ENCODE peak calls at places on chromosomes 13 and 19, in nine cellular contexts. F is IMR-90, P is breast epithelium, Z is right cardiac atrium, K is endodermal cell, C is left ventricle myocardium inferior, A is heart right ventricle, I is right lobe of liver, T is PC-9. S is an unnamed sample. For H3K4me1, the result is how much of the 10 kb centered on the place peaks cover.

GRCh38 chr13:101875717-101876393 is 423.4 kb downstream of the ITGBL1 start:
- DNase-seq in F (peak), P (no peak), Z (no peak), K (no peak), C (no peak), A (no peak), I (peak), T (peak), S (no peak)

GRCh38 chr13:30148171-30148754 is 159.1 kb downstream of the KATNAL1 start:
- DNase-seq in F (no peak), P (no peak), Z (peak), K (no peak), C (no peak), A (no peak), I (no peak), T (no peak), S (peak)

GRCh38 chr19:56271096-56271495 is 1.5 kb upstream of the EDDM13 start:
- DNase-seq in F (no peak), P (no peak), Z (no peak), K (no peak), C (no peak), A (no peak), I (no peak), T (no peak), S (no peak)

GRCh38 chr13:40447857-40448256 is 218.6 kb downstream of the FOXO1 start:
- DNase-seq in F (no peak), P (no peak), Z (no peak), K (no peak), C (no peak), A (no peak), I (no peak), T (no peak), S (no peak)

GRCh38 chr19:49142866-49143335 is 12.3 kb downstream of the HRC start:
- DNase-seq in F (peak), P (peak), Z (peak), K (peak), C (peak), A (peak), I (peak), T (peak), S (no peak)

GRCh38 chr13:29379281-29379680 is 216.2 kb downstream of the SLC7A1 start:
- DNase-seq in F (no peak), P (no peak), Z (no peak), K (peak), C (no peak), A (no peak), I (no peak), T (no peak), S (no peak)

GRCh38 chr13:44815507-44816074 is 173.7 kb downstream of the NUFIP1 start:
- DNase-seq in F (peak), P (peak), Z (no peak), K (peak), C (no peak), A (no peak), I (no peak), T (peak), S (no peak)

GRCh38 chr13:45331123-45331619 is 9.8 kb downstream of the TPT1 start:
- DNase-seq in F (no peak), P (no peak), Z (no peak), K (no peak), C (no peak), A (no peak), I (no peak), T (no peak), S (no peak)

GRCh38 chr19:2039959-2040646 is 10.9 kb downstream of the MKNK2 start:
- DNase-seq in F (no peak), P (no peak), Z (no peak), K (no peak), C (no peak), A (no peak), I (no peak), T (no peak), S (no peak)

GRCh38 chr19:9741476-9742171 is 26.9 kb downstream of the ZNF846 start:
- DNase-seq in F (peak), P (no peak), Z (no peak), K (no peak), C (no peak), A (no peak), I (no peak), T (no peak), S (no peak)

GRCh38 chr13:33191425-33192221 is 93.9 kb downstream of the STARD13 start:
- DNase-seq in F (peak), P (no peak), Z (no peak), K (no peak), C (no peak), A (no peak), I (no peak), T (no peak), S (no peak)

GRCh38 chr19:3780786-3781304 is 5.3 kb downstream of the MATK start:
- DNase-seq in F (no peak), P (no peak), Z (no peak), K (no peak), C (no peak), A (no peak), I (no peak), T (no peak), S (no peak)

GRCh38 chr19:4970558-4971423 is 1.9 kb downstream of the KDM4B start:
- DNase-seq in F (no peak), P (no peak), Z (peak), K (peak), C (peak), A (peak), I (no peak), T (no peak), S (no peak)

GRCh38 chr13:113216165-113217056 is 7.0 kb downstream of the CUL4A start:
- DNase-seq in F (peak), P (peak), Z (peak), K (peak), C (peak), A (no peak), I (no peak), T (peak), S (no peak)

GRCh38 chr19:2273356-2274184 is 8.4 kb downstream of the PEAK3 start:
- DNase-seq in F (peak), P (no peak), Z (peak), K (peak), C (peak), A (peak), I (peak), T (peak), S (peak)

GRCh38 chr19:38388310-38389100 is at the start of gene SPRED3:
- DNase-seq in F (peak), P (peak), Z (peak), K (no peak), C (no peak), A (peak), I (no peak), T (no peak), S (no peak)

GRCh38 chr19:22532388-22533310 is 101.5 kb upstream of the ZNF492 start:
- DNase-seq in F (no peak), P (peak), Z (peak), K (no peak), C (peak), A (peak), I (no peak), T (no peak), S (no peak)

GRCh38 chr19:18697680-18698079 is 14.2 kb downstream of the CRTC1 start:
- DNase-seq in F (no peak), P (no peak), Z (peak), K (no peak), C (peak), A (no peak), I (peak), T (no peak), S (no peak)
- H3K4me1 ChIP-seq in F (under half), P (under half), Z (under half), K (under half), C (under half), A (under half), I (under half), T (under half), S (under half)

DNA sequence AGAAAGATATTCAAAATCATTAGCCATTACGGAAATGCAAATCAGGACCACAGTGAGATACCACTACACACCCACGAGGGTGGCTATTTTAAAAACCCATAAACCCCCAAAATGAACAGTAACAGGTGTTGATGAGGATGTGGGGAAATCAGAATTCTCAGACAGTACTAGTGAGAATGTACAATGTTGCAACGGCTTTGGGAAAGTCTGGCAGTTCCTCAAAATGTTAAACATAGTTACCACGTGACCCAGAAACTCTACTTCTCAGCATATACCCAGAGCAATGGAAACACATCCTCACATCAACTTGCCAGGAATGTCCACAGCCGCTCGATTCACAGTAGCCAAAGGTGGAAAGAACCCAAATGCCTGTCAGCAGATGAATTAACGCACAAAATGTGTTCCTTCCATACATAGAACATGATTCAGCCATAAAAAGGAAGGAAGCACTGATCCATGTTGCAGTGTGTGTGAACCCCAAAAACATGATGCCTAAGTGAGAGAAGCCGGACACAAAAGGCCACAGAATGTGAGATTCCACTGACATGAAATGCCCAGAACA is 7.0 kb downstream of the PLVAP start:
- DNase-seq in F (peak), P (no peak), Z (peak), K (no peak), C (no peak), A (no peak), I (no peak), T (no peak), S (no peak)
- H3K27ac ChIP-seq in F (no peak), P (no peak), Z (no peak), K (no peak), C (no peak), A (no peak), I (no peak), T (no peak), S (no peak)

GRCh38 chr13:51422484-51422883 is 30.4 kb downstream of the INTS6 start:
- DNase-seq in F (no peak), P (no peak), Z (no peak), K (no peak), C (no peak), A (no peak), I (no peak), T (no peak), S (no peak)
- H3K4me1 ChIP-seq in F (under half), P (under half), Z (under half), K (under half), C (half or more), A (half or more), I (under half), T (under half), S (under half)

GRCh38 chr19:53192771-53193533 is at the start of gene ZNF665:
- DNase-seq in F (peak), P (peak), Z (peak), K (peak), C (peak), A (peak), I (peak), T (peak), S (peak)
- H3K27ac ChIP-seq in F (peak), P (peak), Z (peak), K (no peak), C (peak), A (peak), I (no peak), T (peak), S (peak)

GRCh38 chr19:18591735-18592385 is 3.3 kb downstream of the REX1BD start:
- DNase-seq in F (no peak), P (no peak), Z (no peak), K (no peak), C (no peak), A (no peak), I (no peak), T (no peak), S (no peak)
- H3K4me1 ChIP-seq in F (under half), P (under half), Z (under half), K (under half), C (half or more), A (under half), I (under half), T (under half), S (under half)

GRCh38 chr13:99436686-99437416 is 64.4 kb upstream of the TM9SF2 start:
- DNase-seq in F (peak), P (peak), Z (peak), K (peak), C (peak), A (peak), I (peak), T (peak), S (peak)
- H3K27ac ChIP-seq in F (no peak), P (no peak), Z (no peak), K (no peak), C (no peak), A (no peak), I (no peak), T (no peak), S (peak)

GRCh38 chr19:47510516-47511127 is 4.2 kb downstream of the NAPA start:
- DNase-seq in F (no peak), P (no peak), Z (no peak), K (no peak), C (no peak), A (no peak), I (no peak), T (no peak), S (no peak)
- H3K4me1 ChIP-seq in F (under half), P (under half), Z (under half), K (under half), C (half or more), A (half or more), I (half or more), T (under half), S (under half)

GRCh38 chr19:30315159-30315558 is 57.0 kb upstream of the ZNF536 start:
- DNase-seq in F (no peak), P (no peak), Z (no peak), K (peak), C (no peak), A (no peak), I (no peak), T (no peak), S (no peak)

GRCh38 chr19:30318261-30318660 is 53.9 kb upstream of the ZNF536 start:
- DNase-seq in F (no peak), P (no peak), Z (no peak), K (no peak), C (no peak), A (no peak), I (no peak), T (no peak), S (no peak)

GRCh38 chr19:30317403-30317802 is 54.8 kb upstream of the ZNF536 start:
- DNase-seq in F (no peak), P (no peak), Z (no peak), K (peak), C (no peak), A (no peak), I (no peak), T (no peak), S (no peak)

GRCh38 chr19:30316000-30316491 is 56.1 kb upstream of the ZNF536 start:
- DNase-seq in F (no peak), P (no peak), Z (no peak), K (no peak), C (no peak), A (no peak), I (no peak), T (no peak), S (no peak)

DNA sequence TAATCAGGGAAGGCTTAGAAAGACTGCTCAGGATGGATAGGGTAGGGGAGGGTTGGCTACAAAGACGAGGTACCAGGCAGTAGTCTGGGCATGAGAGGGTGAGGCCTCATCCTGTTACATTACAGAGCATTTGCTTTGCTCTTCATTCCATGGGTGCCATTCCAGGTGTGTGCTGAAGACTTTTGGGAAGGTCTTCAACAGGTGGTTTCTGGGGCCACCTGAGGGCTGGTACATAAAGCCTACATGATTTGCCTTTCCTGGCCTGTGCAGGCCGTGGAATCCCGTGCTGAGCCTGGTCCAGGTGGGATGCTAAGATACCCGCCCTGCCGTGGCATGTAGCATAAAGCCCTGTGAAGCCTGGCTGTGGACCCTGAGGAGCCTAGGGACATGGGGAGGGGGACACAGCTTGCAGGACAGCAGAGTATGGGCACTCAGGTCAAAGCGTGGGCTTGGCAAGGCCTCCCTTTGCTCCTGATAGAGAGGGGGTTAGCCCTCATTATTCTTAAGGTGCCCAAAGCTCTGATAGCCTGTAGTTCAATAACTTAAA is 55.6 kb upstream of the ZNF536 start:
- DNase-seq in F (no peak), P (no peak), Z (no peak), K (peak), C (no peak), A (no peak), I (no peak), T (no peak), S (no peak)
- H3K27ac ChIP-seq in F (no peak), P (no peak), Z (no peak), K (no peak), C (no peak), A (no peak), I (no peak), T (no peak), S (no peak)

DNA sequence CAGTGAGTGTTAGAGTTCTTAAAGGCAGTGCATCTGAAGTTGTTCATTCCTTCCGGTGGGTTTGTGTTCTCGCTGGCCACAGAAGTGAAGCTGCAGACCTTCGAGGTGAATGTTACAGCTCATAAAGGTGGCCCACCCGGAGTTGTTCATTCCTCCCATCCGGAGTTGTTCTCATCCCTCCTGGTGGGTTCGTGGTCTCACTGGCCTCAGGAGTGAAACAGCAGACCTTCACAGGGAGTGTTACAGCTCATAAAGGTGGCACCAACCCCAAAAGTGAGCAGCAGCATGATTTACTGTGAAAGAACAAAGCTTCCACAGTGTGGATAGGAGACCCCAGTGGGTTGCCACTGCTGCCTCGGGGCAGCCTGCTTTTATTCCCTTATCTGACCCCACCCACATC is 57.7 kb upstream of the ATP12A start:
- DNase-seq in F (no peak), P (no peak), Z (no peak), K (no peak), C (no peak), A (no peak), I (no peak), T (no peak), S (no peak)
- H3K4me1 ChIP-seq in F (under half), P (under half), Z (under half), K (under half), C (under half), A (under half), I (under half), T (under half), S (under half)

DNA sequence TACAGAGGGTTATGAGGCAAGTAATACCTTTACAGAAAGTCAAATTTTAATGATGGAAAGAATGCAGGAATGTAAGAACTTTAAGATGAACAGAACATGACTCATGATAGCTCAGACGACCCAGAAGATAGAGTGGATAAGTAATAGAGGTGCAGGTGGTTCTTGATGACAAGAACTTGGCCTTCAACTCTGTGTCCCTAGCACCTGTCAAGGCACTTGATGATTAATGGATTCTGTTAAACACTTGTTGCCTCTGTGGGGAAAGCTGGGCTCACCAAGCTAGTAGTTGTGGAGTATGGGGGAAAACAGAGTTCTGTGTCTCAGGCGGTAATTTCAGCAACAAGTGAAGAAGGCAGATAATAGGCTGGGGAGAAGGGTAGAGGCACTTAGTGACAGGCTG is 306.2 kb downstream of the ATP8A2 start:
- DNase-seq in F (no peak), P (no peak), Z (no peak), K (no peak), C (no peak), A (no peak), I (no peak), T (no peak), S (no peak)
- H3K27ac ChIP-seq in F (no peak), P (no peak), Z (no peak), K (no peak), C (no peak), A (no peak), I (no peak), T (no peak), S (no peak)

S was measured in naive thymus-derived CD4-positive, alpha-beta T cell.